ENCODE peak calls at places on chromosome 1, in eight cellular contexts. One of them, this sample, is unnamed.

GRCh38 chr1:24702511-24703293 is 42.5 kb upstream of the CLIC4 start:
- DNase-seq in tibial artery: no peak
- DNase-seq in MM.1S: no peak
- DNase-seq in right cardiac atrium: peak
- DNase-seq in effector memory CD4-positive, alpha-beta T cell: no peak
- DNase-seq in thoracic aorta: no peak
- DNase-seq in SJSA1: peak
- DNase-seq in heart right ventricle: peak
- DNase-seq in this sample: no peak

GRCh38 chr1:160855181-160855981 is 7.3 kb downstream of the CD244 start:
- DNase-seq in effector memory CD4-positive, alpha-beta T cell: no peak
- DNase-seq in tibial artery: no peak
- DNase-seq in MM.1S: no peak
- DNase-seq in SJSA1: no peak
- DNase-seq in heart right ventricle: no peak
- DNase-seq in right cardiac atrium: no peak
- DNase-seq in thoracic aorta: no peak
- DNase-seq in this sample: no peak

GRCh38 chr1:162019006-162019405 is 4.7 kb downstream of the OLFML2B start:
- DNase-seq in thoracic aorta: no peak
- DNase-seq in effector memory CD4-positive, alpha-beta T cell: no peak
- DNase-seq in right cardiac atrium: no peak
- DNase-seq in MM.1S: no peak
- DNase-seq in SJSA1: peak
- DNase-seq in tibial artery: no peak
- DNase-seq in heart right ventricle: no peak
- DNase-seq in this sample: peak

GRCh38 chr1:206143537-206144155 is 26.5 kb upstream of the AVPR1B start:
- DNase-seq in thoracic aorta: no peak
- DNase-seq in MM.1S: peak
- DNase-seq in right cardiac atrium: no peak
- DNase-seq in tibial artery: no peak
- DNase-seq in effector memory CD4-positive, alpha-beta T cell: no peak
- DNase-seq in SJSA1: no peak
- DNase-seq in heart right ventricle: no peak
- DNase-seq in this sample: no peak

GRCh38 chr1:26861286-26861701 is 1.7 kb upstream of the SFN start:
- DNase-seq in tibial artery: no peak
- DNase-seq in right cardiac atrium: no peak
- DNase-seq in heart right ventricle: no peak
- DNase-seq in thoracic aorta: no peak
- DNase-seq in SJSA1: no peak
- DNase-seq in MM.1S: no peak
- DNase-seq in effector memory CD4-positive, alpha-beta T cell: no peak
- DNase-seq in this sample: no peak

GRCh38 chr1:32773018-32773763 is 44.0 kb downstream of the YARS1 start:
- DNase-seq in MM.1S: peak
- DNase-seq in SJSA1: peak
- DNase-seq in tibial artery: peak
- DNase-seq in right cardiac atrium: peak
- DNase-seq in heart right ventricle: peak
- DNase-seq in thoracic aorta: peak
- DNase-seq in effector memory CD4-positive, alpha-beta T cell: peak
- DNase-seq in this sample: no peak

GRCh38 chr1:150352883-150353282 is 11.1 kb upstream of the RPRD2 start:
- DNase-seq in SJSA1: no peak
- DNase-seq in right cardiac atrium: no peak
- DNase-seq in MM.1S: no peak
- DNase-seq in thoracic aorta: no peak
- DNase-seq in effector memory CD4-positive, alpha-beta T cell: no peak
- DNase-seq in tibial artery: no peak
- DNase-seq in heart right ventricle: no peak
- DNase-seq in this sample: no peak

GRCh38 chr1:16237343-16237830 is 404 bp upstream of the CPLANE2 start:
- DNase-seq in tibial artery: no peak
- DNase-seq in thoracic aorta: no peak
- DNase-seq in effector memory CD4-positive, alpha-beta T cell: no peak
- DNase-seq in heart right ventricle: no peak
- DNase-seq in MM.1S: no peak
- DNase-seq in right cardiac atrium: no peak
- DNase-seq in SJSA1: no peak
- DNase-seq in this sample: no peak

GRCh38 chr1:170807432-170807831 is 127.9 kb upstream of the MROH9 start:
- DNase-seq in tibial artery: no peak
- DNase-seq in SJSA1: no peak
- DNase-seq in effector memory CD4-positive, alpha-beta T cell: no peak
- DNase-seq in heart right ventricle: no peak
- DNase-seq in MM.1S: no peak
- DNase-seq in thoracic aorta: no peak
- DNase-seq in right cardiac atrium: no peak
- DNase-seq in this sample: peak

GRCh38 chr1:10910490-10911273 is 101.8 kb upstream of the TARDBP start:
- DNase-seq in right cardiac atrium: no peak
- DNase-seq in effector memory CD4-positive, alpha-beta T cell: no peak
- DNase-seq in SJSA1: no peak
- DNase-seq in tibial artery: no peak
- DNase-seq in heart right ventricle: no peak
- DNase-seq in thoracic aorta: no peak
- DNase-seq in MM.1S: no peak
- DNase-seq in this sample: no peak

GRCh38 chr1:24872446-24872845 is 57.6 kb downstream of the RUNX3 start:
- DNase-seq in thoracic aorta: no peak
- DNase-seq in effector memory CD4-positive, alpha-beta T cell: no peak
- DNase-seq in heart right ventricle: peak
- DNase-seq in right cardiac atrium: no peak
- DNase-seq in SJSA1: no peak
- DNase-seq in tibial artery: peak
- DNase-seq in MM.1S: no peak
- DNase-seq in this sample: no peak

GRCh38 chr1:58248067-58248466 is 298.5 kb downstream of the OMA1 start:
- DNase-seq in MM.1S: no peak
- DNase-seq in heart right ventricle: no peak
- DNase-seq in tibial artery: no peak
- DNase-seq in effector memory CD4-positive, alpha-beta T cell: no peak
- DNase-seq in thoracic aorta: no peak
- DNase-seq in right cardiac atrium: no peak
- DNase-seq in SJSA1: no peak
- DNase-seq in this sample: no peak

GRCh38 chr1:58251415-58252073 is 295.0 kb downstream of the OMA1 start:
- DNase-seq in MM.1S: no peak
- DNase-seq in heart right ventricle: no peak
- DNase-seq in effector memory CD4-positive, alpha-beta T cell: no peak
- DNase-seq in SJSA1: no peak
- DNase-seq in thoracic aorta: no peak
- DNase-seq in right cardiac atrium: no peak
- DNase-seq in tibial artery: no peak
- DNase-seq in this sample: no peak

GRCh38 chr1:58249729-58250586 is 296.6 kb downstream of the OMA1 start:
- DNase-seq in effector memory CD4-positive, alpha-beta T cell: no peak
- DNase-seq in MM.1S: no peak
- DNase-seq in heart right ventricle: peak
- DNase-seq in thoracic aorta: no peak
- DNase-seq in SJSA1: peak
- DNase-seq in right cardiac atrium: peak
- DNase-seq in tibial artery: no peak
- DNase-seq in this sample: no peak

GRCh38 chr1:58249371-58249728 is 297.2 kb downstream of the OMA1 start:
- DNase-seq in SJSA1: no peak
- DNase-seq in thoracic aorta: no peak
- DNase-seq in heart right ventricle: no peak
- DNase-seq in effector memory CD4-positive, alpha-beta T cell: no peak
- DNase-seq in tibial artery: no peak
- DNase-seq in MM.1S: no peak
- DNase-seq in right cardiac atrium: no peak
- DNase-seq in this sample: no peak

DNA sequence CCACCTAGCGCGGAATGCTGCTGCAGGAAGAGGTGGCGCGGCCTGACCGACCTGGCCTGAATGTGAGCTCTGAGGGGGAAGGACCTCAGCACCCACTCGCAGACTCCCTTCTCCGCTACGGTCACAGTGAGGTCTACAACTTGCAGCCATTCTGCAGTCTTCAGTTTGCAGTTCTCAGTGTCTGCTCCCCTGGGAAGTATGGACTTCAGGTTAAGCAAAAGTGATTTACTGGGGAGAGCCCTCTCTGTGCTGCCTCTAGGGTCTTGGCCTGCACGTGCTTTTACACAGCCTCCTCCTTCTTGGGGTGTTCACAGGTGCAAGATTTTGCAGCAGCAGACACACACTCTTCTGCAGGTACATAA is 296.0 kb downstream of the OMA1 start:
- DNase-seq in effector memory CD4-positive, alpha-beta T cell: no peak
- DNase-seq in tibial artery: no peak
- DNase-seq in right cardiac atrium: no peak
- DNase-seq in thoracic aorta: no peak
- DNase-seq in SJSA1: no peak
- DNase-seq in MM.1S: no peak
- DNase-seq in heart right ventricle: no peak
- DNase-seq in this sample: no peak
- H3K27ac ChIP-seq in effector memory CD4-positive, alpha-beta T cell: no peak
- H3K27ac ChIP-seq in tibial artery: no peak
- H3K27ac ChIP-seq in right cardiac atrium: no peak
- H3K27ac ChIP-seq in thoracic aorta: no peak
- H3K27ac ChIP-seq in SJSA1: no peak
- H3K27ac ChIP-seq in MM.1S: no peak
- H3K27ac ChIP-seq in heart right ventricle: no peak
- H3K27ac ChIP-seq in this sample: no peak

DNA sequence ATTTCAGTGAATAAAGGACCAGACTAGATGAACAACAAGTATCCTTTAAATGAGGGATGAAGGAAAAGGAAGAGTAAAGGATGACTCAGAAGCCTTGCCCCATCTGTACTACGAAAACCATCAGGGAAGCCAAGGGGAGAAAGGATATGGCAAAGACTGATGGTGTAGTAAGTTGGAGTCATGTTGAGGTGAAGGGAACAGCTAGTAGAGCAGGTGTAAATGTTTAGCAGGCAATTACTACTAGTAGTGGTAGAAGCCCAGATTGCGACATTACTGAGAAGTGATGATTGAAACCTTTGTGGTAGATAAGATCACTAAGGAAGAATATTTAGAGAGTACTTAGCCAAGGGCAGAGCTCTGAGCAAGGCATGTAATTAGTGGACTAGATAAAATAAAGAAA is 84.0 kb downstream of the PHTF1 start:
- DNase-seq in right cardiac atrium: no peak
- DNase-seq in MM.1S: no peak
- DNase-seq in thoracic aorta: no peak
- DNase-seq in SJSA1: no peak
- DNase-seq in effector memory CD4-positive, alpha-beta T cell: no peak
- DNase-seq in heart right ventricle: no peak
- DNase-seq in tibial artery: no peak
- DNase-seq in this sample: peak
- H3K27ac ChIP-seq in right cardiac atrium: no peak
- H3K27ac ChIP-seq in MM.1S: no peak
- H3K27ac ChIP-seq in thoracic aorta: no peak
- H3K27ac ChIP-seq in SJSA1: no peak
- H3K27ac ChIP-seq in effector memory CD4-positive, alpha-beta T cell: no peak
- H3K27ac ChIP-seq in heart right ventricle: no peak
- H3K27ac ChIP-seq in tibial artery: no peak
- H3K27ac ChIP-seq in this sample: no peak

DNA sequence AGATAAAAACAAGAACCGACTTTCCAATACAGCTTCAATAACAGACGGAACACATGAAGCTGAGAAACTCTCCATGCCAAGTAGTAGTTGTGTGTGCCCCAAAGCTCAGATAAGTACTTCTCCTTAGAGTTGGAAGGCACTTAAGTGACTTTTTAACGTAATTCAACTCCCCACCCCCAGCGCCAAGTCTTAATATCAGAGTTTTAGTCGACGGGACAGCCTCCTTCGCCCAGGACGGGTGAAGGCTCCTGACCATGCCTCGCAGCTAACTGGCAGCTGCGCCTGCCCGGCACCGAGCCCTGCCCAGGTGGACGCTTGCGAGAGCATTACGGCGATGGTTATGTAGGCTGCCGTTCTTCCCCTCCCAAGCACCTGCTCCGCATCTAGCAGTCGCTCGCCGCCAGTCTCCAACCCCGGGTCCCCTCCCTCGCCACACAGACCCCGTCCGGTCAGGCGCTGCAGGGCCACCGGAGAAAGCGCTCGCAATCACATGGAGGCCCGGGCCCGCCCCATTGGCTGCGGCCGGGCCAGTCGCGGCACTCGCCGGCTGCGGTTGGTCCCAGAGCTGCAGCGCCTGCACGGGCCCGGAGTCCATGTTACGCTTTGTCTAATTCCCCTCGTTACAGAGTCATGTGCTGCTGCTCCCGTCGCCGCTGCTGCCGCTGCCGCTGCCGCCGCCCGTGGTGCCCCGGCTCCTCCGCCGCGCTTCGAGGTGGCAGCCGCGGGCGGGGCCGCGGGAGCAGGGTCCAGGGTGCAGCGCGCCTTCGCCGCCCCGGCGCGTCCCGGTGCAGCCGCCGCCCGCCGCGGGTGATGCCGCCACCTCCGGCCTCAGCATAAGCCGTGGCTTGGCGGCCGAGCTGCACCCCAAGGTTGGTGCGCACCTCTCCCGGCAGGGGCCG is at the start of gene LRRC8D:
- DNase-seq in effector memory CD4-positive, alpha-beta T cell: peak
- DNase-seq in SJSA1: peak
- DNase-seq in thoracic aorta: no peak
- DNase-seq in right cardiac atrium: peak
- DNase-seq in MM.1S: peak
- DNase-seq in tibial artery: peak
- DNase-seq in heart right ventricle: peak
- DNase-seq in this sample: no peak
- H3K27ac ChIP-seq in effector memory CD4-positive, alpha-beta T cell: peak
- H3K27ac ChIP-seq in SJSA1: no peak
- H3K27ac ChIP-seq in thoracic aorta: peak
- H3K27ac ChIP-seq in right cardiac atrium: peak
- H3K27ac ChIP-seq in MM.1S: peak
- H3K27ac ChIP-seq in tibial artery: peak
- H3K27ac ChIP-seq in heart right ventricle: peak
- H3K27ac ChIP-seq in this sample: peak

DNA sequence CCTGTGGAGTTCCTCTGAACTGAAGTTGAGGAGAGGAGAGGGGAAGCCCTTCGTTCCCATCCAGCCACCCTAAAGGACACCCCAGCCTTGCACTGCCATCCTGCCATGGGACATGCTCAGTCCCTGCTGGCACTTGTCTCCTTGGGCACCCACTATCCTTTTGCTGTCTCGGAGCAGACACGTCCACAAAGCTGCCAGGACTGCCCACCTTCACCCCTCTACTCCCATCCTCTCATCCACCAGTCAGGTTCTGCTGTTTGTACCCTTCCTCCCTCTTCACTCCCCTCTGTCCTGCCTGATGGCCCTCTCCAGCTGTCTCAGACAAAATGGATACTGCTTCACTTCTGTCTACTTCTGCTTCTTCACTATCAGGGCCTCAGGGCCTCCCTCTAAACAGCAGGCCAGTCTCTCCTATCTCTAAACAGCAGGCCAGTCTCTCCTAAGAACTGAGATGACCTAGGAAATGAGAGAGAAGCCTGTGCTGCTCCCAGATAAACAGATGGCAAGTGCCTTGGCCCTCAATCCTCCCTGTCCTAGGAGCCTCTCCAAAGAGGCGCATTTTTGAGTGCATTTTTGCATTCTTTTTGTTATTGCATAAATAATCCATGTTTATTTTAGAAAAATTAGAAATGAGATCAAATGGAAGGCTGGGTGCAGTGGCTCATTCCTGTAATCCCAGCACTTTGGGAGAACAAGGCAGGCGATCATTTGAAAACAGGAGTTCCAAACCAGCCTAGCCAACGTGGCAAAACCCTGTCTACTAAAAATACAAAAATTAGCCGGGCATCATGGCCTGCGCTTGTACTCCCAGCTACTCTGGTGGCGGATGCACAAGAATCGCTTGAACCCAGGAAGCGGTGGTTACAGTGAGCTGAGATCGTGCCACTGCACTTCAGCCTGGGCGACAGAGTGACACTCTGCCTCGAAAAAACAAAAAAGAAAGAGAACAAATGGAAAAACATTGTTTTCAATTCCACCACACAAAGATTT is 4.4 kb upstream of the PYCR2 start:
- DNase-seq in effector memory CD4-positive, alpha-beta T cell: no peak
- DNase-seq in heart right ventricle: no peak
- DNase-seq in right cardiac atrium: no peak
- DNase-seq in SJSA1: no peak
- DNase-seq in MM.1S: no peak
- DNase-seq in tibial artery: no peak
- DNase-seq in thoracic aorta: no peak
- DNase-seq in this sample: no peak
- H3K27ac ChIP-seq in effector memory CD4-positive, alpha-beta T cell: peak
- H3K27ac ChIP-seq in heart right ventricle: no peak
- H3K27ac ChIP-seq in right cardiac atrium: no peak
- H3K27ac ChIP-seq in SJSA1: no peak
- H3K27ac ChIP-seq in MM.1S: no peak
- H3K27ac ChIP-seq in tibial artery: no peak
- H3K27ac ChIP-seq in thoracic aorta: no peak
- H3K27ac ChIP-seq in this sample: no peak